ENCODE peak calls at places on chromosomes 7 and 10, in nine cellular contexts. A is upper lobe of right lung, D is spleen, Y is neural progenitor cell, W is psoas muscle, U is tibial nerve, I is ovary, J is IMR-90, G is cardiac muscle cell. P is an unnamed sample.

GRCh38 chr7:137932881-137933269 is 69.0 kb downstream of the CREB3L2 start:
- DNase-seq in J (peak), I (no peak), Y (no peak), A (no peak), U (no peak), G (peak), W (no peak), D (no peak), P (no peak)

GRCh38 chr10:97543025-97543546 is 29.5 kb upstream of the ANKRD2 start:
- DNase-seq in A (peak), Y (no peak), W (peak), D (peak), G (peak), J (peak), I (peak), U (peak), P (peak)

GRCh38 chr10:124007102-124007772 is 86.2 kb downstream of the CHST15 start:
- DNase-seq in J (no peak), Y (no peak), G (no peak), I (peak), D (peak), W (no peak), A (peak), U (no peak), P (no peak)

GRCh38 chr10:127832456-127832855 is 60.3 kb downstream of the CLRN3 start:
- DNase-seq in I (peak), G (peak), U (no peak), Y (no peak), D (no peak), A (no peak), J (no peak), W (no peak), P (no peak)

GRCh38 chr7:133355325-133355708 is 102.4 kb downstream of the EXOC4 start:
- DNase-seq in Y (no peak), D (no peak), W (no peak), U (no peak), A (no peak), I (no peak), G (peak), J (peak), P (no peak)

GRCh38 chr10:102352066-102352715 is 43.3 kb upstream of the NFKB2 start:
- DNase-seq in I (peak), A (no peak), W (peak), U (no peak), D (peak), J (peak), G (peak), Y (peak), P (peak)

GRCh38 chr10:96973809-96974208 is 141.7 kb downstream of the LCOR start:
- DNase-seq in U (no peak), A (no peak), J (no peak), W (no peak), G (no peak), I (no peak), D (no peak), Y (no peak), P (no peak)

GRCh38 chr7:18513343-18513742 is 17.8 kb downstream of the HDAC9 start:
- DNase-seq in J (no peak), I (no peak), Y (no peak), A (no peak), W (no peak), G (no peak), U (no peak), D (no peak), P (no peak)

GRCh38 chr7:23530355-23530754 is 1.4 kb downstream of the TRA2A start:
- DNase-seq in D (no peak), U (no peak), Y (peak), A (no peak), I (no peak), J (peak), W (no peak), G (peak), P (no peak)

GRCh38 chr10:28839600-28840007 is 162.3 kb downstream of the BAMBI start:
- DNase-seq in A (no peak), J (peak), W (no peak), I (peak), U (no peak), G (peak), D (no peak), Y (no peak), P (no peak)

GRCh38 chr7:12571691-12572090 is 1.2 kb downstream of the SCIN start:
- DNase-seq in W (no peak), J (no peak), D (no peak), I (no peak), Y (no peak), U (no peak), A (no peak), G (no peak), P (no peak)

GRCh38 chr10:12934777-12935176 is 66.7 kb downstream of the CCDC3 start:
- DNase-seq in W (no peak), G (peak), J (peak), Y (no peak), U (no peak), A (no peak), D (no peak), I (no peak), P (no peak)

GRCh38 chr10:43131256-43131655 is 7.0 kb upstream of the CSGALNACT2 start:
- DNase-seq in I (no peak), Y (no peak), U (no peak), J (no peak), A (no peak), W (no peak), G (no peak), D (no peak), P (no peak)

GRCh38 chr10:67602268-67602950 is 93.6 kb downstream of the CTNNA3 start:
- DNase-seq in W (no peak), Y (no peak), A (no peak), J (peak), D (no peak), G (peak), I (no peak), U (no peak), P (no peak)

GRCh38 chr7:3234851-3235250 is 66.2 kb upstream of the SDK1 start:
- DNase-seq in G (no peak), A (no peak), Y (no peak), I (no peak), J (no peak), W (no peak), U (no peak), D (peak), P (no peak)

GRCh38 chr7:44104880-44105771 is 981 bp downstream of the AEBP1 start:
- DNase-seq in W (no peak), D (peak), G (peak), Y (peak), U (no peak), A (no peak), J (peak), I (peak), P (no peak)

GRCh38 chr7:88015309-88015708 is 81.3 kb downstream of the ADAM22 start:
- DNase-seq in Y (no peak), G (no peak), D (no peak), A (no peak), J (no peak), I (no peak), U (no peak), W (no peak), P (no peak)

GRCh38 chr7:1558841-1559625 is 3.0 kb upstream of the TMEM184A start:
- DNase-seq in W (no peak), G (no peak), U (no peak), A (peak), J (no peak), Y (no peak), I (no peak), D (no peak), P (peak)

GRCh38 chr10:30984563-30985328 is 46.9 kb downstream of the ZNF438 start:
- DNase-seq in G (peak), D (no peak), J (no peak), Y (no peak), W (no peak), U (no peak), I (no peak), A (no peak), P (no peak)

GRCh38 chr10:121823993-121824463 is 103.8 kb downstream of the ATE1 start:
- DNase-seq in D (no peak), Y (peak), I (no peak), G (peak), U (no peak), W (no peak), A (no peak), J (peak), P (no peak)

DNA sequence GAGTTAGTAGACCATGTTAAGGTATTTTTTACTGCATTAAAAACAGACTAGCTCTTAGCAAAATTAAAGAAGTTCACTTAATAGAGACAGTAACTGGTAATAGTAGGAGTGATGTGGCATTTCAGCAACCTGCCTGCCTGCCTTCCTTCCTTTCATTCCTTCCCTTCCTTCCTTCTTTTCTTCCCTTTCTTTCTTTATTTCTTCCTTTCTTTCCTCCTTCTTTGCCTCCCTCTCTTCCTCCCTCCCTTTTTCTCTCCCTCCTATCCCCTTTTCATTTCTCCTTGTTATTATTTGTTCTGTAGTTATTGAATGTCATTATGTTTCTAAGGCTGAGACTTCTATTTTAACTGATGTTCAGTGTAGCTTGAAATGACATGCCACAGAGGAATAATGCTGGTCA is 146.5 kb upstream of the WNT16 start:
- DNase-seq in J (no peak), U (no peak), Y (no peak), D (no peak), G (no peak), A (no peak), W (no peak), I (no peak), P (no peak)
- TF ChIP-seq CTCF in J (no peak), U (no peak), Y (no peak), D (no peak), G (no peak), A (no peak), W (no peak), I (no peak), P (no peak)

GRCh38 chr7:100220833-100221718 is 1.3 kb downstream of the PVRIG start:
- DNase-seq in G (no peak), Y (no peak), D (peak), I (no peak), J (no peak), A (no peak), W (no peak), U (no peak), P (no peak)
- H3K27ac ChIP-seq in G (no peak), Y (no peak), D (peak), I (no peak), J (no peak), A (peak), W (no peak), U (no peak), P (peak)

GRCh38 chr7:99928188-99928587 is 1.2 kb downstream of the GJC3 start:
- DNase-seq in A (no peak), G (no peak), J (no peak), U (no peak), Y (no peak), D (no peak), I (no peak), W (no peak), P (no peak)

GRCh38 chr7:99923200-99923599 is 3.9 kb upstream of the TRIM4 start:
- DNase-seq in G (no peak), Y (no peak), J (no peak), I (no peak), D (no peak), A (no peak), U (no peak), W (no peak), P (no peak)

GRCh38 chr7:99927536-99927935 is 1.9 kb downstream of the GJC3 start:
- DNase-seq in G (no peak), D (no peak), I (no peak), U (no peak), J (no peak), W (no peak), A (no peak), Y (no peak), P (no peak)

GRCh38 chr7:99928994-99929729 is at the start of gene GJC3:
- DNase-seq in J (peak), W (peak), I (no peak), G (peak), U (no peak), D (peak), Y (peak), A (peak), P (peak)

GRCh38 chr7:99926351-99926750 is 3.1 kb downstream of the GJC3 start:
- DNase-seq in I (no peak), A (no peak), G (no peak), J (no peak), Y (no peak), D (no peak), U (no peak), W (no peak), P (no peak)
- TF ChIP-seq CTCF in I (no peak), A (no peak), G (no peak), J (no peak), Y (no peak), D (no peak), U (no peak), W (no peak), P (no peak)

GRCh38 chr10:60348982-60349381 is 40.7 kb downstream of the ANK3 start:
- DNase-seq in G (peak), A (no peak), D (no peak), W (no peak), Y (no peak), J (peak), I (no peak), U (no peak), P (no peak)

GRCh38 chr10:60349426-60349825 is 40.2 kb downstream of the ANK3 start:
- DNase-seq in Y (no peak), A (no peak), I (no peak), J (no peak), D (no peak), U (no peak), W (no peak), G (no peak), P (no peak)

GRCh38 chr10:60343254-60343653 is 46.4 kb downstream of the ANK3 start:
- DNase-seq in I (no peak), A (no peak), D (no peak), G (peak), W (no peak), U (no peak), Y (no peak), J (peak), P (no peak)

GRCh38 chr10:60347270-60347669 is 42.4 kb downstream of the ANK3 start:
- DNase-seq in D (no peak), U (no peak), I (no peak), Y (no peak), W (no peak), J (no peak), A (no peak), G (no peak), P (no peak)

GRCh38 chr10:60346661-60347060 is 43.0 kb downstream of the ANK3 start:
- DNase-seq in I (no peak), D (no peak), G (no peak), W (no peak), U (no peak), Y (no peak), A (no peak), J (no peak), P (no peak)
- H3K27ac ChIP-seq in I (no peak), D (no peak), G (no peak), W (no peak), U (peak), Y (no peak), A (no peak), J (no peak), P (no peak)